ENCODE peak calls at places on chromosomes 11 and 22, in four cellular contexts. B is B cell, O is OCI-LY7, F is Calu3. L is an unnamed sample.

GRCh38 chr11:77153276-77154185 is 25.5 kb downstream of the MYO7A start:
- DNase-seq in F (no peak), B (no peak), O (no peak), L (no peak)

GRCh38 chr11:34748036-34748435 is 127.1 kb downstream of the EHF start:
- DNase-seq in B (no peak), F (no peak), O (no peak), L (no peak)

GRCh38 chr22:37150701-37151100 is 985 bp upstream of the IL2RB start:
- DNase-seq in O (no peak), B (no peak), F (no peak), L (no peak)

GRCh38 chr11:105152556-105152955 is 13.0 kb upstream of the CARD18 start:
- DNase-seq in O (no peak), B (no peak), F (no peak), L (no peak)

GRCh38 chr11:34941688-34942087 is 25.3 kb downstream of the PDHX start:
- DNase-seq in B (no peak), F (no peak), O (no peak), L (no peak)

GRCh38 chr22:20568502-20569058 is 61.2 kb downstream of the MED15 start:
- DNase-seq in B (no peak), F (no peak), O (no peak), L (no peak)

GRCh38 chr11:63761173-63761572 is 7.4 kb downstream of the ZFTA start:
- DNase-seq in F (no peak), B (no peak), O (no peak), L (no peak)

GRCh38 chr11:122836916-122837315 is 1.4 kb upstream of the CRTAM start:
- DNase-seq in O (no peak), F (no peak), B (no peak), L (no peak)

GRCh38 chr11:104968856-104969776 is 742 bp upstream of the CASP4 start:
- DNase-seq in O (no peak), F (peak; percentile 4), B (no peak), L (peak; percentile 3)

GRCh38 chr11:116138280-116138679 is 634.1 kb upstream of the CADM1 start:
- DNase-seq in O (no peak), F (no peak), B (no peak), L (no peak)

GRCh38 chr22:29434288-29434687 is 4.1 kb upstream of the RFPL1 start:
- DNase-seq in B (no peak), O (no peak), F (no peak), L (no peak)

GRCh38 chr11:63682045-63682915 is 980 bp downstream of the RTN3 start:
- DNase-seq in O (peak; percentile 62), F (peak; percentile 20), B (no peak), L (peak; percentile 26)

GRCh38 chr11:101817536-101817935 is 97.3 kb upstream of the CEP126 start:
- DNase-seq in B (no peak), O (no peak), F (no peak), L (no peak)

GRCh38 chr11:111565111-111565720 is 24.7 kb downstream of the LAYN start:
- DNase-seq in O (peak; percentile 83), B (peak; percentile 61), F (peak; percentile 67), L (peak; percentile 68)

GRCh38 chr22:36562261-36562835 is 33.4 kb upstream of the EIF3D start:
- DNase-seq in F (peak; percentile 46), B (no peak), O (no peak), L (no peak)

GRCh38 chr11:29321293-29322132 is 695.3 kb downstream of the KCNA4 start:
- DNase-seq in B (no peak), F (peak; percentile 50), O (no peak), L (no peak)

GRCh38 chr11:79374707-79375106 is 66.1 kb downstream of the TENM4 start:
- DNase-seq in F (no peak), B (no peak), O (no peak), L (no peak)

GRCh38 chr22:42174062-42174461 is 43.5 kb upstream of the CYP2D6 start:
- DNase-seq in O (no peak), B (no peak), F (no peak), L (no peak)

GRCh38 chr11:24623121-24623520 is 126.3 kb downstream of the LUZP2 start:
- DNase-seq in F (no peak), O (no peak), B (no peak), L (no peak)

GRCh38 chr11:556857-557256 is 3.7 kb downstream of the LMNTD2 start:
- DNase-seq in O (no peak), B (no peak), F (no peak), L (no peak)

GRCh38 chr22:26471522-26471921 is 12.1 kb downstream of the HPS4 start:
- DNase-seq in O (no peak), B (no peak), F (peak; percentile 85), L (no peak)

GRCh38 chr11:80155412-80156017 is 714.7 kb upstream of the TENM4 start:
- DNase-seq in B (no peak), F (no peak), O (peak; percentile 14), L (peak; percentile 24)

GRCh38 chr22:20080776-20081654 is 974 bp downstream of the DGCR8 start:
- DNase-seq in F (peak; percentile 30), O (peak; percentile 33), B (no peak), L (peak; percentile 32)

GRCh38 chr11:91528965-91529364 is 695.7 kb upstream of the FAT3 start:
- DNase-seq in O (no peak), B (no peak), F (no peak), L (no peak)

GRCh38 chr11:8070417-8071101 is 10.5 kb upstream of the TUB start:
- DNase-seq in F (no peak), B (no peak), O (peak; percentile 33), L (no peak)

GRCh38 chr11:9158898-9159391 is 67.5 kb upstream of the SCUBE2 start:
- DNase-seq in F (no peak), O (no peak), B (no peak), L (no peak)

GRCh38 chr22:19397729-19398094 is 33.8 kb downstream of the HIRA start:
- DNase-seq in O (no peak), B (no peak), F (no peak), L (no peak)

GRCh38 chr22:39443416-39443815 is 13.4 kb upstream of the MGAT3 start:
- DNase-seq in F (no peak), B (no peak), O (no peak), L (no peak)

GRCh38 chr22:30871391-30872281 is 96.9 kb downstream of the MORC2 start:
- DNase-seq in F (no peak), O (no peak), B (no peak), L (no peak)

GRCh38 chr11:1310772-1311468 is 1.5 kb upstream of the TOLLIP start:
- DNase-seq in O (peak; percentile 61), B (peak; percentile 78), F (peak; percentile 62), L (no peak)

GRCh38 chr11:64056213-64056785 is 20.6 kb downstream of the FLRT1 start:
- DNase-seq in F (no peak), O (no peak), B (no peak), L (peak; percentile 42)

GRCh38 chr11:56783448-56784041 is 35.0 kb upstream of the OR9G4 start:
- DNase-seq in B (no peak), O (peak; percentile 66), F (peak; percentile 17), L (peak; percentile 3)

GRCh38 chr22:41848468-41848867 is 15.6 kb downstream of the SREBF2 start:
- DNase-seq in F (peak; percentile 56), O (no peak), B (peak; percentile 41), L (no peak)

GRCh38 chr11:43870981-43871550 is 9.6 kb upstream of the ALKBH3 start:
- DNase-seq in O (no peak), B (no peak), F (no peak), L (no peak)

DNA sequence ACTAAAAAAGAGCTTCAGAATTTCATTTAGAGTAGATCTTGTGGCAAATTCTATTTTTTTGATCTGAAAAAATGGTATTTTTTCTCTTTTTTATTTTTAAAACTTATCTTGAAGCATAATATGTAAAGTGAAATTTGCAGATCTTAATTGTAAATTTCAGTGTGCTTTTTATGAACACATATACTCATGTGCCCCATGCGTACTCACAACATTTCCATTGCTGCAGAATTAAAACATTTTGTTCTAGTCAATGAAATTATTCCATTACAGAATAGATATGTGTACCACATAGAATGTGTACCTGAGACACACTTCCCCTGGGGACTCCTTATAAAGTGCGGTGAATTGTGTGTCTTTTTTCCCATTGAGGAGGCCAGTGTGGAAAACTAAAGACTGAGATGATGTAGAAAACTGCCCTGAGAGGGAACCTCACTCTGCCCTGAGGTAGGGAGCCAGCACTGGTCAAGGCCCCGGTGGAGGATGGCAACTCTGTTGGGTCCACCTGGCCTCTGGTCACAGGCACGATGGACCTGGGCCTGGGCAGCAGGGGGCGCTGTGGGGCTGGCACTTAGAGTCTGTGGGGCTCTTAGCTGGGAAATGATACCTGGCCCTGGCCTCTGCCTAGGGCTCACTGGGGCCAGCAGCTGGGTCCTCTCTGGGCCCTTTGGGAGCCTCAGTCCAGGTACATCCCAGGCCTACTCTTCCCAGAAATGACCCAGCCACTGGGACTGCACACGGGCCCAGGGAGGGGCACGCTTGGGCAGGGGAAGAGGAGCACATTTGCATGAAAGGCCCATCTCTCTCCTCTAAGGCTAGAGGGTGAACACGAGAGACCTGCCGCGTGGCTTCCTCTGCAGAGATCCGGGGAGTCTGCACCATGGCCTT is 77.9 kb upstream of the TOP3B start:
- DNase-seq in F (peak; percentile 85), B (peak; percentile 73), O (peak; percentile 84), L (peak; percentile 86)
- TF ChIP-seq CTCF in F (peak; percentile 87), B (peak; percentile 86), O (peak; percentile 99), L (peak; percentile 77)

GRCh38 chr11:73137262-73137941 is 4.7 kb downstream of the FCHSD2 start:
- DNase-seq in B (peak; percentile 55), F (no peak), O (peak; percentile 51), L (no peak)
- TF ChIP-seq CTCF in B (peak; percentile 31), F (no peak), O (peak; percentile 69), L (no peak)

GRCh38 chr11:75159081-75159953 is 8.4 kb downstream of the SLCO2B1 start:
- DNase-seq in B (no peak), O (no peak), F (peak; percentile 39), L (no peak)
- TF ChIP-seq CTCF in B (no peak), O (no peak), F (no peak), L (no peak)

GRCh38 chr11:72821920-72822799 is 7.9 kb downstream of the ATG16L2 start:
- DNase-seq in B (peak; percentile 87), F (peak; percentile 85), O (peak; percentile 80), L (peak; percentile 97)
- TF ChIP-seq CTCF in B (peak; percentile 52), F (peak; percentile 28), O (peak; percentile 58), L (peak; percentile 14)